ENCODE peak calls at places on chromosomes 1 and 21, in five cellular contexts. J, A, V, M and N are unnamed samples.

GRCh38 chr1:151960780-151961513 is 32.7 kb downstream of the S100A10 start:
- DNase-seq in M (no peak), V (no peak), J (no peak), A (no peak), N (no peak)

GRCh38 chr1:217010253-217010652 is 287.0 kb upstream of the ESRRG start:
- DNase-seq in M (no peak), J (no peak), V (no peak), A (no peak), N (no peak)

GRCh38 chr1:25562101-25562927 is 18.9 kb downstream of the LDLRAP1 start:
- DNase-seq in V (no peak), J (no peak), A (peak; percentile 41), M (no peak), N (no peak)

GRCh38 chr1:220874201-220874655 is 5.0 kb upstream of the HLX start:
- DNase-seq in A (no peak), J (peak; percentile 58), V (peak; percentile 79), M (peak; percentile 23), N (no peak)

GRCh38 chr1:116411784-116412479 is 38.9 kb downstream of the ATP1A1 start:
- DNase-seq in J (no peak), A (no peak), V (no peak), M (peak; percentile 24), N (no peak)

GRCh38 chr1:228527596-228527995 is 40.4 kb downstream of the RNF187 start:
- DNase-seq in J (no peak), V (no peak), M (no peak), A (no peak), N (no peak)

GRCh38 chr1:67190942-67191341 is 24.7 kb downstream of the IL23R start:
- DNase-seq in J (no peak), V (no peak), M (no peak), A (no peak), N (no peak)

GRCh38 chr1:113874017-113874879 is 2.7 kb upstream of the PTPN22 start:
- DNase-seq in M (no peak), A (no peak), J (peak; percentile 60), V (no peak), N (no peak)

DNA sequence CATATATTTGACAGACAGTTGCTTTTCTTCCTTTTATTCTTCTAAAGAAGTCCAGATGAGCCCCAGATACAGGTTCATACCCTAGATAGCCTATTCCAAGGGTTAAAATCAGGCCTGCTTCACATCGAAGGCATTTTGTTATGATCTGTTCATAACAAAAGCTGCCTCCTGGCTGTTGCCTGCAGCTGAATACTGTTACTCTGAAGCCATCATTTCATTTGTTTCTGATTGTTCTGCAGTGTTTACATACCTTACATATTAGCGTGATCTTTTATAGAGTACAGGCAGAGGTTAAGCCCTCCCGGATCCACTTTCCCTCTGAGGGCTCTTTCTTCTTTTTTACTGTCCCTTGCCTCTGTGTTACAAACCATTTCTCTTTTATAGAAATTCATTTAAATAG is 219.0 kb upstream of the HOOK1 start:
- DNase-seq in A (no peak), J (no peak), V (no peak), M (peak; percentile 4), N (no peak)
- TF ChIP-seq CTCF in A (no peak), J (no peak), V (no peak), M (no peak), N (no peak)

GRCh38 chr1:19087017-19087736 is 122.9 kb downstream of the UBR4 start:
- DNase-seq in V (no peak), A (no peak), J (no peak), M (no peak), N (no peak)

GRCh38 chr1:19087737-19088594 is 122.1 kb downstream of the UBR4 start:
- DNase-seq in M (no peak), A (no peak), J (no peak), V (no peak), N (no peak)

GRCh38 chr1:19088717-19089442 is 121.2 kb downstream of the UBR4 start:
- DNase-seq in A (no peak), M (no peak), V (no peak), J (no peak), N (no peak)

GRCh38 chr1:19089524-19089923 is 120.5 kb downstream of the UBR4 start:
- DNase-seq in A (no peak), J (no peak), M (no peak), V (no peak), N (no peak)

GRCh38 chr1:19091539-19091938 is 118.5 kb downstream of the UBR4 start:
- DNase-seq in M (no peak), V (no peak), A (no peak), J (no peak), N (no peak)
- H3K36me3 ChIP-seq in M (peaks cover 92% of the 10 kb centered on the region), V (peaks cover 11% of the 10 kb centered on the region), A (peaks cover 22% of the 10 kb centered on the region), J (peaks cover 99% of the 10 kb centered on the region), N (peaks cover 39% of the 10 kb centered on the region)

DNA sequence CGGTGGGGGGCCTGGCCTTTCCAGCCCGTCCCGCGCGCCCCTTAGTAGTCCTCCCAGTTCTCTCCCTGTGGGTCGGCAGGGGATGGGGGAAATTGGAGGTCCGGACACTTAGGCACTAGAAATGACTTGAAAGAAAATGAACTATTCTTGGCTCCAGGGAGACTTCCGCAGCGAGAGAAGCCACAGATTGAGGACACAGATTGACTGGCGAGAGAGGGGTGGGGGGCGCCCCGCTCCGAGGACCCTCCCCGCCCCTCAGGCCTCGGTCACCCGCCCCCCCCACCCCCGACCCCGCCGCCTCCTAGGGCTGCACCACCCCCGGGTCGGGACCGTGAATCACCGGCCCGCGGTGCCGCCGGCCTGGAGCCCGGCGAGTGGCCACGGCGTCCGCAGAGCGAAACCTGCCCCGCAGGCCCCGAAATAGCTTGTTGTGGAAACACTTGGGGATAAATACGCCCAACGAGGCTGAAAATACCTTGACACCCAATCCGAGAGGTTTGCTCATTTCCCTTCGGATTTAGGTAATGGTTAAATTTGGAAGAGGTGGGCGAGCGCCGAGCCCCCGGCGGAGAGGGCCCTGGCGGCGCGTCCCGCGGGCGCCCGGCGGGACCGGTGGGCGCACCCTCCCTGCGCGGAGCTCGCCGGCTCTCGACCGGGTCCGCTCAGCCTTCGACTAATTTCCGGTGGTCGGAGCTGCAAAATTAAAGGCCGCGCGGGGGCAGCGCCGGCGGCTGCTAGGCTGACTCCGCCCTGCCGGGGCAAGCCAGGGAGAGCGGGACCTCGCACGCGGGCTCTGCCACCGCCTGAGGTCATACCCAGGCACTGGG is at the start of gene GFI1:
- DNase-seq in M (no peak), J (no peak), A (no peak), V (no peak), N (peak; percentile 31)
- TF ChIP-seq CTCF in M (no peak), J (no peak), A (no peak), V (no peak), N (no peak)

DNA sequence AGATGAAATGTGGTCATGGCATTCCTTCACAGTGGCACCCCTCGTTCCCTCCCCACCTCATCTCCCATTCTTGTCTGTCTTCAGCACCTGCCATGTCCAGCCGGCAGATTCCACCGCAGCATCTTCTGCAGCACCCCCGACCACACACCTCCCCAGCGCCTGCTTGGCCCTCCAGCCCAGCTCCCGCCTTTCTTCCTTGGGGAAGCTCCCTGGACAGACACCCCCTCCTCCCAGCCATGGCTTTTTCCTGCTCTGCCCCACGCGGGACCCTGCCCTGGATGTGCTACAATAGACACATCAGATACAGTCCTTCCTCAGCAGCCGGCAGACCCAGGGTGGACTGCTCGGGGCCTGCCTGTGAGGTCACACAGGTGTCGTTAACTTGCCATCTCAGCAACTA is 67.1 kb upstream of the FAM3B start:
- DNase-seq in M (no peak), V (no peak), A (no peak), J (no peak), N (no peak)
- H3K36me3 ChIP-seq in M (no peaks in the 10 kb centered on the region), V (no peaks in the 10 kb centered on the region), A (no peaks in the 10 kb centered on the region), J (no peaks in the 10 kb centered on the region), N (peaks cover 7% of the 10 kb centered on the region)

DNA sequence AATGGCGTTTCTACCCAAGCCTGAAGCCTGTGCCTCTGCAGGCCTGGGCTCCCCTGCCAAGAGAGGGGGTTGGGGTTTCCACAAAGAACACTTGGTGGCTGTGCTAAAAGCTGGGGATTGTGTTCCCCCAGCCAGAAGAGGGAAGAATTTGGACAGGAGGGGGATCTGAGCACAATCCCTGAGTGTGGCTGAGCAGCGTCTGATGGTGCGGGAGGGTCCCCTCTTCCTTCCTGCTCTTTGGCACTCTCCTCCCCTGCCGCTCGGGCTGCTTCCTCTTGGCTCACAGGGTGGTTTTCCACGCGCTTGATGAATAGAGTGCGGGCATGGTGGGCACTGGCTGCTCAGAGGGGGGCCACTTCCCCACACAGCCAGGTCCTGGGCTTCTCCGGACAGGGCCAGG is 3.7 kb downstream of the GPR37L1 start:
- DNase-seq in A (no peak), J (no peak), V (no peak), M (no peak), N (no peak)
- TF ChIP-seq CTCF in A (no peak), J (no peak), V (no peak), M (no peak), N (no peak)

DNA sequence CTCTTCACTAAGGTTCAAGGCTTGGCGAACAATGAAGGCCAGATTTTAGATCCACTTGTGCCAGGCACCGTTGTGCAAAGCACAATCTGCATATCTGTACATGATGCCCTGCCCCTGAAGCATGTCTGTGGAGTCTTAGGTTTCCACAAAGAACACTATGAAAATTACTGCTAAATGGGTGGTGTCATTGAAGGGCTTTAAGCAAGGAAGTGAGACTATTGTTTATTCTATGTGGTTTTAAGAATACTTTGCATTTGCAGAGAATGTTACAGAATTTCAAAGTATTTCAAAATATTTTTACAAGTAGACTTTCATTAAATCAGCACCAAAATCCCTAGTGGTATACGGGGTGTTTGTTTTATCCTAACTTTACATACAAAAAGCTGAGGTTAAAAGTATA is 8.8 kb downstream of the TSEN15 start:
- DNase-seq in A (no peak), V (no peak), J (no peak), M (peak; percentile 28), N (no peak)
- H3K36me3 ChIP-seq in A (no peaks in the 10 kb centered on the region), V (no peaks in the 10 kb centered on the region), J (peaks cover 68% of the 10 kb centered on the region), M (no peaks in the 10 kb centered on the region), N (peaks cover 4% of the 10 kb centered on the region)

GRCh38 chr1:78743626-78744025 is 94.0 kb downstream of the IFI44 start:
- DNase-seq in J (no peak), V (no peak), A (no peak), M (peak; percentile 48), N (no peak)
- TF ChIP-seq CTCF in J (no peak), V (no peak), A (no peak), M (peak; percentile 38), N (no peak)

GRCh38 chr1:211358685-211359084 is 32.1 kb downstream of the TRAF5 start:
- DNase-seq in J (no peak), A (no peak), V (no peak), M (no peak), N (no peak)
- H3K36me3 ChIP-seq in J (peaks cover 9% of the 10 kb centered on the region), A (no peaks in the 10 kb centered on the region), V (no peaks in the 10 kb centered on the region), M (peaks cover 12% of the 10 kb centered on the region), N (no peaks in the 10 kb centered on the region)

GRCh38 chr1:157170677-157171515 is 32.7 kb upstream of the ETV3 start:
- DNase-seq in A (no peak), M (peak; percentile 38), J (peak; percentile 35), V (no peak), N (peak; percentile 41)
- TF ChIP-seq CTCF in A (no peak), M (peak; percentile 73), J (peak; percentile 64), V (peak; percentile 51), N (peak; percentile 8)

DNA sequence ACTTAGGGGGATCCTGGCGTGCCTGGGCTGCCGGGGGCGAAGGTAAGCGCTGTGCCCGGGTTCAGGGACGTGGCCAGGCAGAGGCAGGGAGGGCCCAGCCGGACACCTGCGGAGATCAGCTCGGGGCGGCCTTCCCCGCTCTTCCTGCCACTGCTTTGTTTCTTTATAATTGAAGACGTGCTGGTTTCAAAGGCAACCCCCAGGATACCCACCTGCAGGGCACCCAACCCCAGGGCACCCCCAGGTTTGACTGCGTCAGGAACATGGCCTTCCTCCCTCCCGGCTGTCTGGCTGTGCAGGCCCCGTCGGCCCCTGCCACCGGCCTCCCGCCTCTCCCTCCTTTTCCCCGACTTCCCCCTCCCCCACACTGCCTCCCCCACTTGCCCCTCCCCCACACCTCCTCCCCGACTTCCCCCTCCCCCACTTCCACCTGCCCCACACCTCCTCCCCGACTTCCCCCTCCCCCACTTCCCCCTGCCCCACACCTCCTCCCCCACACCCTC is 52.7 kb downstream of the SLC19A1 start:
- DNase-seq in M (no peak), A (no peak), V (no peak), J (no peak), N (no peak)
- H3K36me3 ChIP-seq in M (peaks cover 46% of the 10 kb centered on the region), A (no peaks in the 10 kb centered on the region), V (no peaks in the 10 kb centered on the region), J (no peaks in the 10 kb centered on the region), N (no peaks in the 10 kb centered on the region)